ENCODE peak calls at places on chromosomes 2 and 18, in four cellular contexts. M is AG09309, L is IMR-90, D is dorsolateral prefrontal cortex. T is an unnamed sample.

GRCh38 chr2:233700028-233700635 is 7.4 kb downstream of the UGT1A6 start:
- DNase-seq in D (no peak), L (peak; percentile 69), M (peak; percentile 96), T (peak; percentile 98)

GRCh38 chr2:186695081-186695756 is 1.4 kb downstream of the FAM171B start:
- DNase-seq in M (no peak), D (no peak), L (peak; percentile 76), T (peak; percentile 59)

GRCh38 chr2:58992062-58992736 is 751.1 kb upstream of the FANCL start:
- DNase-seq in M (no peak), D (no peak), L (no peak), T (peak; percentile 10)

GRCh38 chr18:54119524-54120019 is 104.9 kb downstream of the MBD2 start:
- DNase-seq in M (no peak), D (no peak), L (peak; percentile 59), T (peak; percentile 80)

GRCh38 chr2:119384971-119385370 is 18.2 kb downstream of the DBI start:
- DNase-seq in L (no peak), M (no peak), D (no peak), T (no peak)

GRCh38 chr2:216949685-216950397 is 90.0 kb upstream of the TNP1 start:
- DNase-seq in M (no peak), L (no peak), D (no peak), T (no peak)

GRCh38 chr2:108593547-108594098 is 59.4 kb downstream of the LIMS1 start:
- DNase-seq in M (peak; percentile 83), L (peak; percentile 88), D (no peak), T (peak; percentile 83)

GRCh38 chr18:7177131-7177744 is 53.7 kb upstream of the LRRC30 start:
- DNase-seq in M (peak; percentile 63), D (peak; percentile 45), L (peak; percentile 85), T (peak; percentile 92)

GRCh38 chr18:52254367-52254766 is 85.6 kb upstream of the DCC start:
- DNase-seq in D (no peak), M (no peak), L (no peak), T (peak; percentile 21)

GRCh38 chr2:44549099-44549471 is 187.3 kb downstream of the CAMKMT start:
- DNase-seq in M (peak; percentile 69), L (peak; percentile 78), D (no peak), T (peak; percentile 69)

GRCh38 chr2:201891676-201892075 is 85.3 kb downstream of the CDK15 start:
- DNase-seq in M (no peak), L (no peak), D (no peak), T (no peak)

GRCh38 chr2:77161009-77161408 is 361.2 kb downstream of the LRRTM4 start:
- DNase-seq in L (peak; percentile 3), M (no peak), D (no peak), T (peak; percentile 47)

GRCh38 chr2:28294451-28294850 is 98.2 kb upstream of the FOSL2 start:
- DNase-seq in L (no peak), M (no peak), D (no peak), T (no peak)

GRCh38 chr18:46282177-46282570 is 178.0 kb downstream of the HAUS1 start:
- DNase-seq in D (no peak), M (no peak), L (no peak), T (no peak)

GRCh38 chr2:200039847-200040246 is 84.5 kb downstream of the MAIP1 start:
- DNase-seq in D (no peak), L (peak; percentile 99), M (peak; percentile 94), T (peak; percentile 39)

GRCh38 chr2:70087703-70088507 is 628 bp downstream of the PCBP1 start:
- DNase-seq in M (no peak), D (peak; percentile 58), L (peak; percentile 58), T (peak; percentile 58)

GRCh38 chr2:2664989-2665833 is 334.1 kb upstream of the MYT1L start:
- DNase-seq in M (no peak), L (peak; percentile 86), D (no peak), T (peak; percentile 22)

GRCh38 chr2:7984693-7985353 is 697.0 kb upstream of the ID2 start:
- DNase-seq in M (no peak), L (no peak), D (no peak), T (no peak)

GRCh38 chr2:182715121-182715895 is 749 bp upstream of the DNAJC10 start:
- DNase-seq in D (no peak), L (peak; percentile 42), M (peak; percentile 29), T (peak; percentile 38)
- TF ChIP-seq CTCF in D (no peak), L (no peak), M (no peak), T (no peak)

DNA sequence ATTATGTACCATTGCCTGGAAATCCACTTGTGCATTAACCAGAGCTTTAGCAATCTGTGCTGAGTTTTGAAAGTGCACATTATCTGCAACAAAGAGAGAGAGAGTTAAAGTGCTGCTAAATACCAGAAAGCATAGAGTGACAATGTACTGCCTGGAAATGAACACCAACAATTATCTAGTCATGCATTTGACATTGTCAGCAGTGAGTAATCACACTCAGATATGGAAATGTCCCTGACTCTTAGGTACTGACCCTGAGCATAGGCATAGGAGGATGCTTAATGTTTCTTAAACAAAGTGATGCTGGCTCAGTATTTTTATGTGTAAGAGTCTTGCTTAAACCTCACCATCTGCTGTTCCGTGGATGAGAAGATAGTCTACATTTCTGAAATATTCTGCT is 20.8 kb upstream of the GCG start:
- DNase-seq in L (no peak), M (no peak), D (no peak), T (no peak)
- H3K4me3 ChIP-seq in L (no peak overlapping the region), M (no peak overlapping the region), D (no peak overlapping the region), T (no peak overlapping the region)

GRCh38 chr2:157460384-157460837 is 16.5 kb upstream of the CYTIP start:
- DNase-seq in L (no peak), D (no peak), M (no peak), T (no peak)
- TF ChIP-seq CTCF in L (no peak), D (no peak), M (no peak), T (no peak)

DNA sequence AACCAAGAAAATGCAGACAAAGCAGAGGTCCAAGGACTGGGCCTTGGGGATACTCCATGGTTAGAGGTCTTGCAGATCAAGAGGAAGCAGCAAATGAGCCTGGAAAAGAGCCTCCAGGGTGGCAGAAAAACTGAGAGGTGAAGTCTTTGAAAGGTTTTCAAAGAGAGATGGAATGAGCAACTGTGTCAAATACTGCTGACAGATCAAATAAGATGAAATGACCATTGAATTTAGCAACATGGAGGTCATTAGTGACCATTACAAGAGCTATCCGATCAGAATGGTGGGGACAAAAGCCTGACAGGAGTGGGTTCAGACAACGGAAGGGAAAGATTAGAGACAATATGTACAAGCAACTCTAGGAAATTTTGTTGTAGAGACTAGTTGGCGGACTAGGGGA is 1.5 kb downstream of the CLHC1 start:
- DNase-seq in L (no peak), M (no peak), D (no peak), T (no peak)
- H3K4me3 ChIP-seq in L (no peak overlapping the region), M (no peak overlapping the region), D (no peak overlapping the region), T (no peak overlapping the region)

GRCh38 chr2:42733852-42734251 is 30.1 kb downstream of the OXER1 start:
- DNase-seq in M (no peak), D (no peak), L (no peak), T (no peak)
- TF ChIP-seq CTCF in M (no peak), D (no peak), L (no peak), T (no peak)

GRCh38 chr2:10036095-10036879 is 7.1 kb upstream of the KLF11 start:
- DNase-seq in M (peak; percentile 23), D (peak; percentile 89), L (peak; percentile 63), T (peak; percentile 74)
- H3K4me3 ChIP-seq in M (no peak overlapping the region), D (no peak overlapping the region), L (no peak overlapping the region), T (no peak overlapping the region)

DNA sequence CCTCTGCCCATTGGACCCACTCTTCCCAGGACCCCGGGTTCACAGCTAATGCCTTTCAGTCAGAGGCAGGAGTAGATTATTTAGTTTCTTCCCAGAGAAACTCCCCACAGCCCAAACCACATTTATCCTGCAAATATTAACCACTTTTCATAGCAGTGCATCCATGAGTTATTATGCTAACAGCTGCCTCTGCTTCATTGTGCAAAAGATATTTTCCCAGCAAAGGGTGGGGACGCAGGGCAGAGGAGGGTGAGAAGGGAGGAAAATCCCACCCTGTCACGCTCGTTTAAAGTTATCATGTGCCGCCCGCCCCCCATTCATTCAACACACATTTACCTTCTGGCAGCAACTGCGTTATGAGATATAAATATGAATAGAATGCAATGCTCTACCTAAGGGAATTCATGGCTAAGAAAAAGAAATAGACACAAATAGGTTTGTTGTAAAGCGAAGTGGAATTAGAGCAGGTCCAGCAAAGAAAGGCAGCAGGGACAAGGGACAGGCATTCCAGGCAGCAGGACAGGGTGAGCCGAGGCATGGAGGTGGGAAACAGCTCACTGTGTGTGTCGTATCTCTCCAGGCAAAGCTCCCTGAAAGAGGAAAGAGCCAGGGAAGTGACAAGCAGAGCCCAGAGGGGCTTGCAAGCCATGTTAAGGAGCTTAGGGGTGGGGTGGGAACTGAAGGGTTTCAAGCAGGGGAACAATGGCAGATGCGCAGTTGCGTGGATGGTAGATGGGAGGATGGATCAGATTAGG is 46.3 kb upstream of the LTBP1 start:
- DNase-seq in D (no peak), L (no peak), M (no peak), T (no peak)
- TF ChIP-seq CTCF in D (no peak), L (no peak), M (no peak), T (no peak)

T was measured in fibroblast of pulmonary artery.